ENCODE peak calls at places on chromosomes 12 and 14, in six cellular contexts. One of them, this sample, is unnamed.

GRCh38 chr12:132310181-132311040 is 19.0 kb downstream of the GALNT9 start:
- DNase-seq in CD4-positive, CD25-positive, alpha-beta regulatory T cell: no peak
- DNase-seq in testis: no peak
- DNase-seq in naive thymus-derived CD4-positive, alpha-beta T cell: no peak
- DNase-seq in stomach: no peak
- DNase-seq in GM23338: no peak
- DNase-seq in this sample: peak; percentile 34

GRCh38 chr12:87376722-87377121 is 652.5 kb downstream of the C12orf50 start:
- DNase-seq in CD4-positive, CD25-positive, alpha-beta regulatory T cell: no peak
- DNase-seq in GM23338: no peak
- DNase-seq in testis: no peak
- DNase-seq in stomach: no peak
- DNase-seq in naive thymus-derived CD4-positive, alpha-beta T cell: no peak
- DNase-seq in this sample: no peak

GRCh38 chr14:51846631-51847488 is 13.6 kb upstream of the GNG2 start:
- DNase-seq in CD4-positive, CD25-positive, alpha-beta regulatory T cell: peak; percentile 83
- DNase-seq in GM23338: peak; percentile 93
- DNase-seq in testis: peak; percentile 36
- DNase-seq in naive thymus-derived CD4-positive, alpha-beta T cell: peak; percentile 97
- DNase-seq in stomach: peak; percentile 45
- DNase-seq in this sample: peak; percentile 57

GRCh38 chr12:102816816-102817434 is 100.1 kb downstream of the PAH start:
- DNase-seq in testis: peak; percentile 22
- DNase-seq in naive thymus-derived CD4-positive, alpha-beta T cell: no peak
- DNase-seq in GM23338: peak; percentile 67
- DNase-seq in stomach: no peak
- DNase-seq in CD4-positive, CD25-positive, alpha-beta regulatory T cell: no peak
- DNase-seq in this sample: no peak

GRCh38 chr14:51828017-51828797 is 32.2 kb upstream of the GNG2 start:
- DNase-seq in testis: no peak
- DNase-seq in GM23338: no peak
- DNase-seq in CD4-positive, CD25-positive, alpha-beta regulatory T cell: peak; percentile 5
- DNase-seq in naive thymus-derived CD4-positive, alpha-beta T cell: peak; percentile 16
- DNase-seq in stomach: peak; percentile 34
- DNase-seq in this sample: peak; percentile 51

GRCh38 chr12:124636138-124636968 is 68.9 kb upstream of the NCOR2 start:
- DNase-seq in CD4-positive, CD25-positive, alpha-beta regulatory T cell: no peak
- DNase-seq in testis: no peak
- DNase-seq in GM23338: no peak
- DNase-seq in naive thymus-derived CD4-positive, alpha-beta T cell: no peak
- DNase-seq in stomach: peak; percentile 48
- DNase-seq in this sample: no peak

GRCh38 chr12:15774819-15775218 is 14.4 kb downstream of the EPS8 start:
- DNase-seq in CD4-positive, CD25-positive, alpha-beta regulatory T cell: no peak
- DNase-seq in GM23338: no peak
- DNase-seq in stomach: no peak
- DNase-seq in testis: no peak
- DNase-seq in naive thymus-derived CD4-positive, alpha-beta T cell: no peak
- DNase-seq in this sample: no peak

GRCh38 chr12:106601548-106601947 is 18.7 kb downstream of the RFX4 start:
- DNase-seq in naive thymus-derived CD4-positive, alpha-beta T cell: no peak
- DNase-seq in stomach: no peak
- DNase-seq in GM23338: peak; percentile 5
- DNase-seq in CD4-positive, CD25-positive, alpha-beta regulatory T cell: no peak
- DNase-seq in testis: no peak
- DNase-seq in this sample: no peak

GRCh38 chr14:20417250-20418186 is 4.2 kb upstream of the TEP1 start:
- DNase-seq in CD4-positive, CD25-positive, alpha-beta regulatory T cell: no peak
- DNase-seq in testis: no peak
- DNase-seq in stomach: no peak
- DNase-seq in naive thymus-derived CD4-positive, alpha-beta T cell: no peak
- DNase-seq in GM23338: no peak
- DNase-seq in this sample: no peak

GRCh38 chr14:44961151-44961729 is 507 bp downstream of the KLHL28 start:
- DNase-seq in GM23338: peak; percentile 78
- DNase-seq in naive thymus-derived CD4-positive, alpha-beta T cell: peak; percentile 54
- DNase-seq in testis: peak; percentile 73
- DNase-seq in CD4-positive, CD25-positive, alpha-beta regulatory T cell: peak; percentile 45
- DNase-seq in stomach: peak; percentile 51
- DNase-seq in this sample: peak; percentile 76

GRCh38 chr14:47442206-47442605 is 233.2 kb downstream of the MDGA2 start:
- DNase-seq in testis: peak; percentile 42
- DNase-seq in CD4-positive, CD25-positive, alpha-beta regulatory T cell: no peak
- DNase-seq in stomach: no peak
- DNase-seq in GM23338: peak; percentile 78
- DNase-seq in naive thymus-derived CD4-positive, alpha-beta T cell: no peak
- DNase-seq in this sample: no peak

GRCh38 chr14:72745991-72746980 is 147.6 kb downstream of the DPF3 start:
- DNase-seq in stomach: peak; percentile 15
- DNase-seq in naive thymus-derived CD4-positive, alpha-beta T cell: no peak
- DNase-seq in CD4-positive, CD25-positive, alpha-beta regulatory T cell: no peak
- DNase-seq in GM23338: no peak
- DNase-seq in testis: no peak
- DNase-seq in this sample: no peak

GRCh38 chr12:116099664-116100432 is 177.6 kb downstream of the MED13L start:
- DNase-seq in stomach: no peak
- DNase-seq in GM23338: no peak
- DNase-seq in testis: no peak
- DNase-seq in naive thymus-derived CD4-positive, alpha-beta T cell: no peak
- DNase-seq in CD4-positive, CD25-positive, alpha-beta regulatory T cell: no peak
- DNase-seq in this sample: no peak

GRCh38 chr12:48800457-48800856 is 11.6 kb upstream of the ADCY6 start:
- DNase-seq in GM23338: no peak
- DNase-seq in testis: no peak
- DNase-seq in CD4-positive, CD25-positive, alpha-beta regulatory T cell: no peak
- DNase-seq in naive thymus-derived CD4-positive, alpha-beta T cell: no peak
- DNase-seq in stomach: no peak
- DNase-seq in this sample: no peak

GRCh38 chr12:1839956-1840550 is 19.7 kb downstream of the LRTM2 start:
- DNase-seq in testis: no peak
- DNase-seq in GM23338: peak; percentile 19
- DNase-seq in CD4-positive, CD25-positive, alpha-beta regulatory T cell: no peak
- DNase-seq in stomach: no peak
- DNase-seq in naive thymus-derived CD4-positive, alpha-beta T cell: no peak
- DNase-seq in this sample: peak; percentile 3

GRCh38 chr14:95910628-95911027 is 34.0 kb downstream of the TUNAR start:
- DNase-seq in CD4-positive, CD25-positive, alpha-beta regulatory T cell: no peak
- DNase-seq in GM23338: no peak
- DNase-seq in stomach: no peak
- DNase-seq in naive thymus-derived CD4-positive, alpha-beta T cell: no peak
- DNase-seq in testis: no peak
- DNase-seq in this sample: no peak

GRCh38 chr12:31206038-31206670 is 119.8 kb downstream of the SINHCAF start:
- DNase-seq in naive thymus-derived CD4-positive, alpha-beta T cell: no peak
- DNase-seq in CD4-positive, CD25-positive, alpha-beta regulatory T cell: no peak
- DNase-seq in GM23338: peak; percentile 75
- DNase-seq in stomach: no peak
- DNase-seq in testis: no peak
- DNase-seq in this sample: no peak

GRCh38 chr12:31203261-31203660 is 122.7 kb downstream of the SINHCAF start:
- DNase-seq in CD4-positive, CD25-positive, alpha-beta regulatory T cell: no peak
- DNase-seq in naive thymus-derived CD4-positive, alpha-beta T cell: no peak
- DNase-seq in testis: no peak
- DNase-seq in stomach: no peak
- DNase-seq in GM23338: no peak
- DNase-seq in this sample: no peak

GRCh38 chr12:31201382-31201781 is 124.6 kb downstream of the SINHCAF start:
- DNase-seq in CD4-positive, CD25-positive, alpha-beta regulatory T cell: no peak
- DNase-seq in stomach: no peak
- DNase-seq in naive thymus-derived CD4-positive, alpha-beta T cell: no peak
- DNase-seq in testis: no peak
- DNase-seq in GM23338: no peak
- DNase-seq in this sample: no peak

GRCh38 chr12:31207799-31208465 is 118.0 kb downstream of the SINHCAF start:
- DNase-seq in stomach: no peak
- DNase-seq in CD4-positive, CD25-positive, alpha-beta regulatory T cell: no peak
- DNase-seq in GM23338: no peak
- DNase-seq in naive thymus-derived CD4-positive, alpha-beta T cell: no peak
- DNase-seq in testis: no peak
- DNase-seq in this sample: no peak

DNA sequence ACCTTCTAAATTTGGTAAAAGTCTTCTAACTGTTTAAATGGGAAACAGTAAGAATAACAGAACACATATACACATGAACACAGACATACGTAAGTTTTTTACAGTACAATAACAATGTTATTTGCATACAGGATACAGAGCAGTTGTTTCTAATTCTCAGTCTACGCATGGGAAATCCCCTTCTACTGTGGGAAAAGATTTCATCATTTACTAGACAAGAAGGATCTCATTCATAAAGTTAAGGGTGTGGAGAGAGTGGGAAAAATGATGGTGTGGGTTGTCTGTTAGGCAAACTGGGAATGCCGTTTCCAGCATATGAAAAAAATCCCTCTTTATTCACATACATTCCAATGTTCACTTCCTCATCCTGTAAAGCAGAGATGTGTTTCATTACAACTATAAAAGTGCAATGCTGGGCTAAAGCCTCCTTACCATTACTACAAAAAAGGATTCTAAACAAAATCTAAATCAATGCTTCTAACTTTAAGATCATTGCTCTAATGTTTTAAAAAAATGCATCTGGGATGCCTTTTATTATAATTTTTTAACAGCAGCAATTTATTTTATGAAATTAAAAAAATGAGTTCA is 120.9 kb downstream of the SINHCAF start:
- DNase-seq in testis: no peak
- DNase-seq in stomach: no peak
- DNase-seq in CD4-positive, CD25-positive, alpha-beta regulatory T cell: no peak
- DNase-seq in GM23338: no peak
- DNase-seq in naive thymus-derived CD4-positive, alpha-beta T cell: no peak
- DNase-seq in this sample: no peak
- H3K27ac ChIP-seq in testis: no peak overlapping the region
- H3K27ac ChIP-seq in stomach: no peak overlapping the region
- H3K27ac ChIP-seq in CD4-positive, CD25-positive, alpha-beta regulatory T cell: no peak overlapping the region
- H3K27ac ChIP-seq in GM23338: no peak overlapping the region
- H3K27ac ChIP-seq in naive thymus-derived CD4-positive, alpha-beta T cell: no peak overlapping the region
- H3K27ac ChIP-seq in this sample: no peak overlapping the region

GRCh38 chr14:100427166-100427565 is 104.0 kb downstream of the SLC25A47 start:
- DNase-seq in GM23338: no peak
- DNase-seq in stomach: no peak
- DNase-seq in testis: no peak
- DNase-seq in CD4-positive, CD25-positive, alpha-beta regulatory T cell: no peak
- DNase-seq in naive thymus-derived CD4-positive, alpha-beta T cell: no peak
- DNase-seq in this sample: no peak

GRCh38 chr14:100426331-100426730 is 103.2 kb downstream of the SLC25A47 start:
- DNase-seq in naive thymus-derived CD4-positive, alpha-beta T cell: no peak
- DNase-seq in GM23338: no peak
- DNase-seq in testis: no peak
- DNase-seq in CD4-positive, CD25-positive, alpha-beta regulatory T cell: no peak
- DNase-seq in stomach: no peak
- DNase-seq in this sample: no peak

GRCh38 chr14:100429537-100429936 is 106.4 kb downstream of the SLC25A47 start:
- DNase-seq in CD4-positive, CD25-positive, alpha-beta regulatory T cell: no peak
- DNase-seq in stomach: no peak
- DNase-seq in testis: no peak
- DNase-seq in GM23338: no peak
- DNase-seq in naive thymus-derived CD4-positive, alpha-beta T cell: no peak
- DNase-seq in this sample: no peak

GRCh38 chr14:100430571-100430970 is 107.4 kb downstream of the SLC25A47 start:
- DNase-seq in naive thymus-derived CD4-positive, alpha-beta T cell: no peak
- DNase-seq in CD4-positive, CD25-positive, alpha-beta regulatory T cell: no peak
- DNase-seq in stomach: no peak
- DNase-seq in testis: no peak
- DNase-seq in GM23338: no peak
- DNase-seq in this sample: no peak

GRCh38 chr14:100428727-100429126 is 105.6 kb downstream of the SLC25A47 start:
- DNase-seq in GM23338: no peak
- DNase-seq in naive thymus-derived CD4-positive, alpha-beta T cell: no peak
- DNase-seq in testis: no peak
- DNase-seq in CD4-positive, CD25-positive, alpha-beta regulatory T cell: no peak
- DNase-seq in stomach: no peak
- DNase-seq in this sample: no peak
- H3K27ac ChIP-seq in GM23338: no peak overlapping the region
- H3K27ac ChIP-seq in naive thymus-derived CD4-positive, alpha-beta T cell: no peak overlapping the region
- H3K27ac ChIP-seq in testis: no peak overlapping the region
- H3K27ac ChIP-seq in CD4-positive, CD25-positive, alpha-beta regulatory T cell: no peak overlapping the region
- H3K27ac ChIP-seq in stomach: no peak overlapping the region
- H3K27ac ChIP-seq in this sample: no peak overlapping the region

GRCh38 chr14:22471545-22472121 is 117.4 kb downstream of the DAD1 start:
- DNase-seq in testis: peak; percentile 41
- DNase-seq in GM23338: peak; percentile 73
- DNase-seq in stomach: peak; percentile 69
- DNase-seq in naive thymus-derived CD4-positive, alpha-beta T cell: no peak
- DNase-seq in CD4-positive, CD25-positive, alpha-beta regulatory T cell: no peak
- DNase-seq in this sample: peak; percentile 73

GRCh38 chr14:22475381-22475780 is 113.6 kb downstream of the DAD1 start:
- DNase-seq in CD4-positive, CD25-positive, alpha-beta regulatory T cell: no peak
- DNase-seq in GM23338: no peak
- DNase-seq in stomach: no peak
- DNase-seq in naive thymus-derived CD4-positive, alpha-beta T cell: no peak
- DNase-seq in testis: no peak
- DNase-seq in this sample: no peak

GRCh38 chr14:22472466-22472865 is 116.6 kb downstream of the DAD1 start:
- DNase-seq in naive thymus-derived CD4-positive, alpha-beta T cell: no peak
- DNase-seq in CD4-positive, CD25-positive, alpha-beta regulatory T cell: no peak
- DNase-seq in testis: no peak
- DNase-seq in stomach: no peak
- DNase-seq in GM23338: no peak
- DNase-seq in this sample: no peak

GRCh38 chr14:22474730-22475351 is 114.2 kb downstream of the DAD1 start:
- DNase-seq in testis: no peak
- DNase-seq in stomach: no peak
- DNase-seq in naive thymus-derived CD4-positive, alpha-beta T cell: no peak
- DNase-seq in GM23338: no peak
- DNase-seq in CD4-positive, CD25-positive, alpha-beta regulatory T cell: no peak
- DNase-seq in this sample: no peak

GRCh38 chr14:22472935-22473854 is 115.8 kb downstream of the DAD1 start:
- DNase-seq in CD4-positive, CD25-positive, alpha-beta regulatory T cell: no peak
- DNase-seq in naive thymus-derived CD4-positive, alpha-beta T cell: no peak
- DNase-seq in stomach: peak; percentile 63
- DNase-seq in GM23338: peak; percentile 82
- DNase-seq in testis: peak; percentile 58
- DNase-seq in this sample: no peak
- H3K27ac ChIP-seq in CD4-positive, CD25-positive, alpha-beta regulatory T cell: no peak overlapping the region
- H3K27ac ChIP-seq in naive thymus-derived CD4-positive, alpha-beta T cell: no peak overlapping the region
- H3K27ac ChIP-seq in stomach: no peak overlapping the region
- H3K27ac ChIP-seq in GM23338: no peak overlapping the region
- H3K27ac ChIP-seq in testis: no peak overlapping the region
- H3K27ac ChIP-seq in this sample: no peak overlapping the region

DNA sequence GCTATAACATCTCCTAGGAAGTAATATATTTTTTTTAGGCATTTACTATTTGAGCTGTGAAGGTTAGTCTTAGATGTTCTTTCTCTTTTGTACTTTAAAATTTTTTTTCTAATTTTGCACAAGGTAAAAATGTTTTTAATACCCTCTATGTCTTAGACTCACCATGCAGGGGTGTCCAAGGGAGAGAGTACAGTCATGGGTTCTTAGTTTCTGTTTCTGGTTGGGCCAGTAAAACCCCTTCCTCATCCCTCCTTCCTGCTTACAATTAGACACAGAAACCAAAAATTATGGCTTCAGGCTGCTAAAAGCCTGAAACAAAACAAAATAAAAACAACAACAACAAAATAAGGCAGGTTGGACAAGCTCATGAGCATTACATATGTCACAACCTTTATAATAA is 193.0 kb downstream of the SYT1 start:
- DNase-seq in GM23338: no peak
- DNase-seq in stomach: no peak
- DNase-seq in CD4-positive, CD25-positive, alpha-beta regulatory T cell: no peak
- DNase-seq in naive thymus-derived CD4-positive, alpha-beta T cell: no peak
- DNase-seq in testis: no peak
- DNase-seq in this sample: no peak
- H3K27ac ChIP-seq in GM23338: no peak overlapping the region
- H3K27ac ChIP-seq in stomach: no peak overlapping the region
- H3K27ac ChIP-seq in CD4-positive, CD25-positive, alpha-beta regulatory T cell: no peak overlapping the region
- H3K27ac ChIP-seq in naive thymus-derived CD4-positive, alpha-beta T cell: no peak overlapping the region
- H3K27ac ChIP-seq in testis: no peak overlapping the region
- H3K27ac ChIP-seq in this sample: no peak overlapping the region